ENCODE peak calls at places on chromosomes 3 and 15, in five cellular contexts. K is breast epithelium, O is IMR-90, Z is tibial nerve, A is body of pancreas. Q is an unnamed sample.
A peak's percentile ranks its signal among the peaks of the same experiment; 100 is the strongest.

GRCh38 chr3:124786491-124787241 is 56.4 kb downstream of the UMPS start:
- DNase-seq in K (no peak), O (peak; percentile 60), Z (no peak), A (no peak), Q (no peak)

GRCh38 chr15:32649336-32649735 is 7.8 kb downstream of the SCG5 start:
- DNase-seq in K (no peak), O (peak; percentile 39), Z (no peak), A (peak; percentile 50), Q (no peak)

GRCh38 chr3:184635126-184635525 is 73.5 kb downstream of the EPHB3 start:
- DNase-seq in K (peak; percentile 65), O (no peak), Z (no peak), A (no peak), Q (no peak)

GRCh38 chr15:101066501-101067408 is 147.6 kb downstream of the LRRK1 start:
- DNase-seq in K (no peak), O (no peak), Z (no peak), A (no peak), Q (no peak)

GRCh38 chr15:85443593-85444328 is 63.4 kb downstream of the AKAP13 start:
- DNase-seq in K (no peak), O (peak; percentile 33), Z (no peak), A (peak; percentile 30), Q (no peak)

GRCh38 chr3:44680921-44681455 is 31.5 kb upstream of the ZNF502 start:
- DNase-seq in K (no peak), O (no peak), Z (no peak), A (no peak), Q (no peak)

GRCh38 chr3:102512734-102513518 is 78.1 kb downstream of the ZPLD1 start:
- DNase-seq in K (no peak), O (no peak), Z (no peak), A (no peak), Q (no peak)

GRCh38 chr15:56832125-56832524 is 86.3 kb upstream of the TCF12 start:
- DNase-seq in K (peak; percentile 75), O (no peak), Z (no peak), A (peak; percentile 86), Q (peak; percentile 92)

GRCh38 chr3:111080357-111080937 is 8.8 kb downstream of the NECTIN3 start:
- DNase-seq in K (no peak), O (peak; percentile 78), Z (no peak), A (no peak), Q (no peak)

GRCh38 chr3:110901536-110901935 is 170.1 kb upstream of the NECTIN3 start:
- DNase-seq in K (no peak), O (no peak), Z (no peak), A (no peak), Q (no peak)

GRCh38 chr3:131142580-131142979 is 115.9 kb downstream of the NEK11 start:
- DNase-seq in K (no peak), O (peak; percentile 1), Z (no peak), A (no peak), Q (no peak)

GRCh38 chr3:43338295-43338694 is 52.0 kb downstream of the SNRK start:
- DNase-seq in K (no peak), O (peak; percentile 13), Z (no peak), A (no peak), Q (no peak)

GRCh38 chr3:101512521-101513418 is at the start of gene SENP7:
- DNase-seq in K (peak; percentile 77), O (peak; percentile 75), Z (peak; percentile 76), A (peak; percentile 85), Q (peak; percentile 77)
- TF ChIP-seq POLR2A in K (no peak), O (no peak), Z (no peak), A (no peak), Q (no peak)

GRCh38 chr3:39150170-39150802 is 3.1 kb downstream of the CSRNP1 start:
- DNase-seq in K (no peak), O (no peak), Z (no peak), A (no peak), Q (no peak)

GRCh38 chr3:39149059-39149455 is 4.3 kb downstream of the CSRNP1 start:
- DNase-seq in K (no peak), O (no peak), Z (no peak), A (no peak), Q (no peak)

GRCh38 chr3:39150803-39151631 is 2.4 kb downstream of the CSRNP1 start:
- DNase-seq in K (peak; percentile 87), O (peak; percentile 97), Z (peak; percentile 89), A (peak; percentile 86), Q (peak; percentile 68)

GRCh38 chr3:39148116-39149058 is 5.0 kb downstream of the CSRNP1 start:
- DNase-seq in K (no peak), O (peak; percentile 75), Z (no peak), A (no peak), Q (no peak)

GRCh38 chr3:39149498-39150169 is 3.8 kb downstream of the CSRNP1 start:
- DNase-seq in K (no peak), O (no peak), Z (no peak), A (no peak), Q (no peak)
- TF ChIP-seq POLR2A in K (no peak), O (no peak), Z (no peak), A (no peak), Q (no peak)

DNA sequence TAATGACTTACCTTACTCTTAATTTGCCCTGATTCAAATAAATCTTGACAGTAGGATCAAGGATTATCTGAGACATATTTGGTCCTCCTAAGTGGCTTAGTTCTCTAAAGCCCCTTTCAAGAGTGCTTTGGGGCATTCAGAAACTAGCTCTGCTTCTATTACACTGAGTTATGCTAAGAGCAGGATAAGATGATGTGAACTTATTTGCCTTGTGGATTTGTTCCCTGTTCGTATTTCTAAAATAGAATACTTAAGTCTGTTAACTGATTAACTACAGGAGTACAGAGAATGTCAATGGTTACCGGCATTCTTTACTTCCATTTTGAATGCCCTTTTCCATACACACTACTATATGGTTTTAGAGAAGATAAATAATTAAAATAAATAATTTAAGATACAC is 14.8 kb upstream of the FRMD4B start:
- DNase-seq in K (no peak), O (no peak), Z (no peak), A (no peak), Q (no peak)
- TF ChIP-seq POLR2A in K (no peak), O (no peak), Z (no peak), A (no peak), Q (no peak)

DNA sequence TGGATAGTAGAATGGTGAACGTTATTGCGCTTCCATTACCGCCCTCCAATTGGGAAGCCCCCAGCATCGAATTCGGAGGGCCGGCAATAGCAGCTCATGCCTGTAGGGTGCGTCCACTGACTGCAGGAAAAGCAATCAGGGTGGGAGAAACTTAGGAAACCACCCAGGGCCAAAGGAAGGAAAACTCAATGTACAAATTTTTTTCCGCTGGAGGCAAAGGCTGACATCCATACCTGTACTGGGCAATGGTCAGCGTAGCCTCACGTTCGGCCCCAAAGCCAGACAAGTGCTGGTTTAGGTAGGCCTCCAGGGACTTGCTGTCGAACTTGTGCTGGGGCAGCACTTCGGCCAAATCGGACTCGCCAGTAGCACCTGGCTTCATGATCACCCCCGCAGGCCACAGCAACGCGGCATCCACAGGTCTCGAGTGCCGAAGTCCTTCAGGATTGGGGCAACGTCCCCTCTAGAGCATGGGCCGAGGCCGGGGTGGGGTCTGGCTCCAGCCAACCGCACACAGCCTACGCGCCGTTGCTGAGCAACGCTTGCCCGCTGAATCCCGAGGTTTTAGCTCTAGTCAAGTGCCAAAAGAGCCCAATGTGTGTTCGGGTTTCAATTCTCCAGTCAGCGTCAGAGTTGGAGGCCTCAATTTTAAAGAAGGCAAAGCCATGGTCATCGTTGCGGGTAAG is at the start of gene ACAD11:
- DNase-seq in K (peak; percentile 62), O (peak; percentile 68), Z (peak; percentile 56), A (peak; percentile 66), Q (peak; percentile 60)
- TF ChIP-seq POLR2A in K (no peak), O (no peak), Z (no peak), A (peak; percentile 19), Q (peak; percentile 33)

DNA sequence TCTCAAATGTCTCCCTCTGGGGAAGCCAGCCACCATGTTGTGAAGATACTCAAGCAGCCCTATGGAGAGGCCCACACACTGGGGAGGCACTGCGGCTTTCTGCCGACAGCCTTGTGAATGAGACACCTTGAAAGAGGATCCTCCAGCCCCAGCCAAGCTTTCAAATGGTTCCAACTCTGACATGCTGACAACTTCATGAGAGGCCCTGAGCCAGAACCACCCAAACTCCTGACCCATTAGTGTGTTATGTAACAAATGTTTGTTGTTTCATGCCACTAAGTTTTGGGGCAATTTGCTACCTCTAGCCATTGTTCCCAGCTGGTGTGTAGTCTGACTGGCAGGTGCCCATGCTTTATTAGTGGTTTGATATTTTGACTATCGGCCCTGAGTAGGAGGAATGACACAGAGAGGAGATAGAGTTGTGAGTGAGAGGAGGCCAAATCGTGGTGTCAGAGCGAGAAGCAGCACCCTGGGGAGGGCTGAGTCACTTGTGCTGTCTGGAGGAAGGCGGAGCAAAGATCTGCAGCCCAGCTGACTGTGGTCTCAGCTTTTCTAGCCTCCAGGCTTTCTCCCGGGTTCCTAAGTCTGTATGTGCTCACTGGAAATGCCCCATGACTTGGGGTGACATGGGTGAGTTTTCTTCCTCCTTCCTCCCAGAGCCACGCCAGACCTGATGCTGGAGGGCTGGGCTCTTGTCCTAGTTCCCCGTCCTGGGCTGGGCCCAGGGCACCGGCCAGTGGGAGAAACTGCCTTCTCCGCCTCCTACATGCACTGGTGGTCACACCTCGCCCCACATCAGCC is 56.8 kb upstream of the BLM start:
- DNase-seq in K (peak; percentile 60), O (peak; percentile 91), Z (peak; percentile 87), A (no peak), Q (peak; percentile 89)
- TF ChIP-seq POLR2A in K (no peak), O (no peak), Z (peak; percentile 25), A (no peak), Q (peak; percentile 75)

GRCh38 chr3:182583545-182583944 is 209.8 kb upstream of the ATP11B start:
- DNase-seq in K (no peak), O (no peak), Z (no peak), A (no peak), Q (no peak)

GRCh38 chr3:182585532-182586150 is 207.7 kb upstream of the ATP11B start:
- DNase-seq in K (no peak), O (no peak), Z (no peak), A (no peak), Q (no peak)
- TF ChIP-seq POLR2A in K (no peak), O (no peak), Z (no peak), A (no peak), Q (no peak)

Q was measured in gastrocnemius medialis.